ENCODE peak calls at places on chromosomes 11 and 22, in seven cellular contexts. U, P, O, L, I, V and X are unnamed samples.

GRCh38 chr11:98495601-98496000 is 525.1 kb upstream of the CNTN5 start:
- DNase-seq in U (no peak), P (no peak), O (no peak), L (no peak), I (no peak), V (no peak), X (no peak)

GRCh38 chr22:22037740-22038139 is 55.2 kb upstream of the TOP3B start:
- DNase-seq in U (no peak), P (no peak), O (peak), L (no peak), I (no peak), V (no peak), X (peak)

GRCh38 chr11:44203270-44204043 is 106.5 kb downstream of the ALX4 start:
- DNase-seq in U (no peak), P (peak), O (no peak), L (no peak), I (peak), V (no peak), X (no peak)

GRCh38 chr11:75925785-75926164 is 110.8 kb downstream of the UVRAG start:
- DNase-seq in U (no peak), P (no peak), O (no peak), L (no peak), I (no peak), V (no peak), X (no peak)

GRCh38 chr11:64725601-64726139 is 2.7 kb upstream of the NRXN2 start:
- DNase-seq in U (no peak), P (no peak), O (no peak), L (no peak), I (no peak), V (no peak), X (no peak)

GRCh38 chr22:37175414-37176144 is 12.5 kb downstream of the C1QTNF6 start:
- DNase-seq in U (peak), P (no peak), O (no peak), L (no peak), I (peak), V (peak), X (no peak)

GRCh38 chr11:2325719-2326118 is 23.9 kb downstream of the TSPAN32 start:
- DNase-seq in U (peak), P (peak), O (no peak), L (no peak), I (peak), V (no peak), X (no peak)

GRCh38 chr11:79121351-79121750 is 319.5 kb downstream of the TENM4 start:
- DNase-seq in U (peak), P (no peak), O (no peak), L (no peak), I (no peak), V (no peak), X (peak)

GRCh38 chr11:127733552-127733951 is 733.0 kb upstream of the KIRREL3 start:
- DNase-seq in U (no peak), P (peak), O (peak), L (no peak), I (no peak), V (no peak), X (no peak)

GRCh38 chr22:47176573-47177333 is 414.3 kb downstream of the TBC1D22A start:
- DNase-seq in U (peak), P (peak), O (no peak), L (no peak), I (peak), V (peak), X (no peak)

GRCh38 chr11:10398525-10398924 is 56.5 kb upstream of the AMPD3 start:
- DNase-seq in U (peak), P (peak), O (no peak), L (no peak), I (no peak), V (no peak), X (peak)

GRCh38 chr11:82003671-82004148 is 730.0 kb downstream of the FAM181B start:
- DNase-seq in U (no peak), P (no peak), O (no peak), L (no peak), I (no peak), V (no peak), X (no peak)

GRCh38 chr11:1239596-1240205 is 16.8 kb downstream of the MUC5B start:
- DNase-seq in U (no peak), P (no peak), O (no peak), L (no peak), I (no peak), V (no peak), X (no peak)

GRCh38 chr11:76190376-76190775 is 15.9 kb downstream of the WNT11 start:
- DNase-seq in U (no peak), P (no peak), O (no peak), L (no peak), I (no peak), V (no peak), X (no peak)

GRCh38 chr11:94925422-94926270 is 47.7 kb downstream of the CWC15 start:
- DNase-seq in U (no peak), P (no peak), O (no peak), L (no peak), I (no peak), V (no peak), X (no peak)

GRCh38 chr11:23789200-23789853 is 707.5 kb upstream of the LUZP2 start:
- DNase-seq in U (no peak), P (no peak), O (no peak), L (no peak), I (no peak), V (no peak), X (no peak)

GRCh38 chr22:19019029-19019678 is 83.1 kb upstream of the PRODH start:
- DNase-seq in U (peak), P (no peak), O (no peak), L (no peak), I (no peak), V (no peak), X (no peak)

GRCh38 chr22:42814215-42814614 is 42.9 kb downstream of the ARFGAP3 start:
- DNase-seq in U (no peak), P (no peak), O (peak), L (no peak), I (no peak), V (no peak), X (no peak)

GRCh38 chr22:28892175-28892731 is 8.9 kb downstream of the ZNRF3 start:
- DNase-seq in U (peak), P (no peak), O (no peak), L (no peak), I (no peak), V (no peak), X (no peak)

GRCh38 chr11:57546869-57547518 is 9.6 kb downstream of the SMTNL1 start:
- DNase-seq in U (no peak), P (no peak), O (peak), L (no peak), I (no peak), V (no peak), X (no peak)

GRCh38 chr11:210803-211180 is 3.3 kb downstream of the RIC8A start:
- DNase-seq in U (peak), P (no peak), O (no peak), L (no peak), I (no peak), V (no peak), X (no peak)

GRCh38 chr11:61834278-61835004 is 6.3 kb downstream of the FADS2 start:
- DNase-seq in U (no peak), P (peak), O (peak), L (no peak), I (no peak), V (peak), X (peak)

GRCh38 chr11:45379162-45379863 is 93.2 kb upstream of the SYT13 start:
- DNase-seq in U (no peak), P (no peak), O (no peak), L (no peak), I (no peak), V (no peak), X (no peak)

GRCh38 chr22:41512421-41513194 is 31.7 kb downstream of the POLR3H start:
- DNase-seq in U (no peak), P (peak), O (no peak), L (peak), I (no peak), V (peak), X (no peak)

GRCh38 chr11:27041141-27041869 is 690 bp downstream of the BBOX1 start:
- DNase-seq in U (no peak), P (no peak), O (no peak), L (no peak), I (no peak), V (no peak), X (no peak)

DNA sequence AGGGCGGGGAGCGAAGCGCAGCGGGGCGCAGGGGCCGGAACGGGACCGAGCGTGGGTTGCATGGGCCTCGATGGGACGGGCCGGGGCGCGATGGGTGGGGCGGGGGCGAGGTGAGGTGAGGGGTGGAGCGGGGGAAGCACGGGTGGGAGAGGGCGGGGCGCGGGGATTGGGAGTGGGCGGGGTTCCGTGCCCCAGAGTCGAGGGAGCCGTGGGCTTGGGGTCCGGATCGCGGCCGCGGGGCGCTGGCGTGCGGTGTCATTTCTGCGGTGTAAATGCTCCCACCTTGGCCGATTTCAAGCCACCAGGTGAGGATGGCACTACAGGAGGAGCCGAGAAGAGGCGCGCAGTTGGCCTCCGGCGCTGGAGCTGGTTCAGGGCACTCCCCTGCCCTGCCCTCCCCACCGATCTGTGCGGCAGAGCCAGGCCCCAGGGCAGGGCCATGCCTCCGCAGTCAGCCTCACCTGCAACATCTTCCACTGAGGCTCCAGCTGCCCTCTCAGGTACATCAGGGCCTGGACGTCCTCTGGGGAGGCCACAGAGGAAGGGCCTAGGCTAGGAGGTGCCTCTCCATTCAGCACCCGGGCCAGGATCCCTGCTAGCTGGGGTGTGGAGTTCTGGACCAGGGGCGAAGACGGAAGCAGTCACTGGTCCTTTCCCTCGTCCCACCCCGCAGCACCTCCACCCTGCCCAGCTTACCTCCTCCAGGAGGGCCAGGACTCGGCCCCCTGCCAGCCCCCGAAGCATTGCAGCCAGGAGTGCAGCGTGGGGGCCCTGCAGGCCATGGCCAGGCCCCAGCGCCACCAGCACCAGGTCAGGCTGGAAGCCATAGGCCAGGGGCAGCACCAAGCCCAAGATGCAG is 620 bp upstream of the TUBGCP6 start:
- DNase-seq in U (no peak), P (no peak), O (no peak), L (no peak), I (no peak), V (no peak), X (no peak)
- TF ChIP-seq POLR2A in U (no peak), P (no peak), O (no peak), L (no peak), I (no peak), V (no peak), X (no peak)

GRCh38 chr11:17275376-17276235 is 933 bp upstream of the NUCB2 start:
- DNase-seq in U (no peak), P (no peak), O (no peak), L (no peak), I (no peak), V (no peak), X (no peak)

GRCh38 chr11:17273668-17274321 is 2.7 kb upstream of the NUCB2 start:
- DNase-seq in U (no peak), P (no peak), O (no peak), L (no peak), I (no peak), V (no peak), X (no peak)

GRCh38 chr11:17277024-17277584 is 565 bp downstream of the NUCB2 start:
- DNase-seq in U (no peak), P (no peak), O (peak), L (no peak), I (no peak), V (no peak), X (no peak)

GRCh38 chr11:17272823-17273222 is 3.7 kb upstream of the NUCB2 start:
- DNase-seq in U (no peak), P (no peak), O (no peak), L (no peak), I (no peak), V (no peak), X (no peak)

DNA sequence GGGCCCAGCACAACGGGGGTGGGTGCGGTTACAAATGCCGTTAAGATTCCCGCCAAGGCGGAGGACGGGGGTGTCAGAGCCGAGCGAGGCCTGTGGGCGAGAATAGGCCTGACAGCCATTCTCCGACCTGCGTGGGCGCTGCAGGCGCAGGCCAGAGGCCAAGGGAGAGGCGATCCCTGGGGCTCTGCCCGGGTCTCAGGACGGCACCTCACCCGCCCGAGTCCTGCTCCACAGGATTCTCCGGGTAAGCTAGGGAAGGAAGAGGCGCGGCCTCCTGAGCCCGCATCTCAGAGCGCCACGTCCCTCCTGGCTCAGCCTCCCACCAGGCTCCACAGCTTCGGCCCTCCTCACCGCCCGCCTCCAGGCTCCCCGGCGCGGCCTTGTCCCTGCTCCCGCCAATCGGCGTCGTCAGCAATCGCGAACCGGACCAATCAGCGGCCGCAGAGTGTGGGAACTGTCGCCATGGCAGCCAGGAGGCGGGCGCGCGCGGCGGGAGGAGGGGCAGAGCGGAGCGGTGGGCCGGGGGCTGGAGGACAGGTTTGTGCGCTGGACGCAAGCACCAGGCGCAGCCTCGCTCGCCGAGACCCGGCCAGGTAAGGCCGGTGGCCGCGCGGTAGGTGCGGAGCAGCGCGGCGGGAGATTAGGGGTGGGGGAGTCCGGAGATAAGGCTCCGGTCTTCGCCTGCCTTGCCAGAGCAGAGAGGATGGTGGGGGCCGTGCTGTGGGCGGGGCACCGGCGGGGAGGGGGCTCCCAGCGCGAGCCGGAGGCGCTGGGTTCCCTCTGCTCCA is at the start of gene NUCB2:
- DNase-seq in U (peak), P (peak), O (peak), L (peak), I (peak), V (peak), X (peak)
- TF ChIP-seq POLR2A in U (no peak), P (peak), O (peak), L (peak), I (peak), V (peak), X (no peak)

DNA sequence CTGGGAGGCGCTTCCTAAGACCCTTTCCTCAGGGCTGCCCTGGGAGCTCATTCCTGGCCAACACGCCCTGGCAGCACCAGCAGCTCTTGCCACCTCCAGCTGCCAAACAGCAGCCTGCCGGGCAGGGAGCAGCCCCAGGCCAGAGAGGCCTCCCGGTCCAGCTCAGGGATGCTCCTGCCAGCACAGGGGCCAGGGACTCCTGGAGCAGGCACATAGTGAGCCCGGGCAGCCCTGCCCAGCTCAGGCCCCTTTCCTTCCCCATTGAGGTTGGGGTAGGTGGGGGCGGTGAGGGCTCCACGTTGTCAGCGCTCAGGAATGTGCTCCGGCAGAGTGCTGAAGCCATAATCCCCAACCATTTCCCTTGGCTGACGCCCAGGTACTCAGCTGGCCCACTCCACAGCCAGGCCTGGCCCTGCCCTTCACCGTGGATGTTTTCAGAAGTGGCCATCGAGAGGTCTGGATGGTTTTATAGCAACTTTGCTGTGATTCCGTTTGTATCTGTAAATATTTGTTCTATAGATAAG is 7.6 kb downstream of the SLC39A13 start:
- DNase-seq in U (peak), P (peak), O (peak), L (peak), I (peak), V (peak), X (peak)
- TF ChIP-seq POLR2A in U (no peak), P (no peak), O (peak), L (no peak), I (no peak), V (no peak), X (no peak)

DNA sequence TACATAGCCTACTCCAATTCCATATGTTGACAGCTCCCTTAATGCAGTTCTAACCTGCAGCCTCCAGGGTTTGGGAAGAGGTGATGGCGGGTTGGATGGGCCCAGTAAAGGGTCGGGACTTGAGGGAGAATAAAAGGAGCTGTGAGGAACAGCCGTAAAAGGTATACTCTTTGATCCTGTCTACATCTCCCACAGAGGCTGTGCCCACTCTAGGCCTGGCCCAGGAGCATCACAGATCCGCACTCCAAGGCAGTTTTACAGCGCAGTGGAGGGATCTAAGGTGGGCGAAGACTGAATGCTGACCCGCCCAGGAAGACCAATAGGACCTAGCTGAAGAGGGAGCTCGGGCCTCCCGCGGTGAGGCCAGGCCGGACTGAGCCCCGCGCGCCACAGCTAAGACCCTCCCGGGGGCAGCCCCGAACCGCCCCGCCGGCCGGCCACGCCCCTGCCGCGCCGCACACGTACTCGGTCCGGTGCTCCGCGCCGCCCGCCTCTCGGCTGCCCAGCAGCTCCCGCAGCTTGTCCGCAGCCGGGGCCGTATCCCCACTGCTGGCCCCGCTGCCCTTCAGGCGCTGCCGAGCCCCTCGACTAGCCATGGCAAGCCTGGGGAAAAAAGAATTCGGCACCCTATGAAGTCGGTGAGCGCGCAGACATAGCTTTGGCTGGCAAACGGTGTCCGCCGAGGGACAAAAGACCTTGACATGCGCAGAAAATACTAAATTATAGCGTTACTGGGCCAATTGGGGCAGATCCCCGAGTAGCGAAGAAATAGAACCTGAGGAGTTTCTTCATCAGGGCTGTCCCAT is at the start of gene ALG9:
- DNase-seq in U (peak), P (peak), O (peak), L (peak), I (peak), V (peak), X (peak)
- TF ChIP-seq POLR2A in U (no peak), P (peak), O (peak), L (peak), I (peak), V (peak), X (no peak)

GRCh38 chr11:28110839-28111235 is 2.6 kb downstream of the METTL15 start:
- DNase-seq in U (no peak), P (no peak), O (no peak), L (no peak), I (no peak), V (no peak), X (no peak)

GRCh38 chr11:28107331-28107725 is 628 bp downstream of the KIF18A start:
- DNase-seq in U (no peak), P (no peak), O (peak), L (no peak), I (no peak), V (no peak), X (no peak)

GRCh38 chr11:28107726-28108618 is at the start of the genes KIF18A and METTL15:
- DNase-seq in U (peak), P (peak), O (peak), L (peak), I (peak), V (peak), X (peak)

GRCh38 chr11:28108909-28109308 is 721 bp downstream of the METTL15 start:
- DNase-seq in U (no peak), P (no peak), O (peak), L (no peak), I (no peak), V (no peak), X (no peak)

DNA sequence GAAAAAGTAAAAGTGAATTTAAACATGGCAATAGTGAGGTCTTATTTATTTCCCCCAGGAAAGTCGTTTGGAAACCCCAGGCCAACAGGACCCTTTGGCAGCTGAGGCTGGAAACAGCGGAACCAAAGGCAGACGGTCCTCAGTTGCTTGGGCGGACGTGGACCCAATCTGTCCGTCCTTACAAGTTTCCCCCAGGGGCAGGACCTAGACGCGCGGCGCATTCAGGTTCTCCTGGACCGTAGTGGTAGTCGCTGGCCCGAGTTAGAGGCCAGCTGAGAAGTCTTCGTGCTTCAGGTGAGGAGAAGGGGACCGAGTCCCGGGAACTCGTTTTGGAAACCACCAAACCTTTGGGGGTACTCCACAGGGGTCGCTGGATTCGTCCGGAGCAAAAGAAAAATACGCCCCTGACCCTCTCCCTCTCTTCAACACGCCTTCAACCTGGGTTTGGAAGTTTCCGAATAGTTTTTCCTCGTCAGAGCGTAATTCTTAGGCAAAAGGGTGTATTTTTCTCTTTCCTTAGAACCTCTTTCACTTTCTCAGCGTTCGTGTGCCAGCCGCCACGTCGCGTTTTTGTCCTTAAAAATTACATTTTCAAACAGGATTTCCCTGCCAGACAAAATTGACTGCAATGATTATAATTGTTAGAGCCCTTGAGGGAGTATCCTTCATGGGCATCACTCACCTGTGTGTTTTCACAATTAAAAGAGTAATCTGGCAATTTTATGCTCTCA is 2.1 kb downstream of the METTL15 start:
- DNase-seq in U (peak), P (peak), O (peak), L (peak), I (peak), V (peak), X (peak)
- TF ChIP-seq POLR2A in U (no peak), P (no peak), O (peak), L (no peak), I (peak), V (no peak), X (no peak)